ENCODE peak calls at places on chromosomes 4 and X, in four cellular contexts. K, X, I and J are unnamed samples.
A peak's percentile ranks its signal among the peaks of the same experiment; 100 is the strongest.

GRCh38 chrX:155148724-155149537 is 67.3 kb upstream of the VBP1 start:
- DNase-seq in X (peak; percentile 45), I (peak; percentile 40), K (peak; percentile 0), J (no peak)

GRCh38 chr4:103074598-103075434 is 1.7 kb downstream of the SLC9B2 start:
- DNase-seq in K (no peak), X (no peak), I (peak; percentile 61), J (peak; percentile 4)

GRCh38 chrX:80766916-80767315 is 42.8 kb downstream of the BRWD3 start:
- DNase-seq in K (no peak), X (no peak), I (no peak), J (no peak)

GRCh38 chr4:16226816-16227461 is 668 bp upstream of the TAPT1 start:
- DNase-seq in I (peak; percentile 25), X (peak; percentile 75), K (peak; percentile 39), J (peak; percentile 19)

GRCh38 chr4:4259484-4260100 is 11.6 kb upstream of the TMEM128 start:
- DNase-seq in K (no peak), X (no peak), I (no peak), J (no peak)

GRCh38 chr4:71259911-71260331 is 78.9 kb upstream of the SLC4A4 start:
- DNase-seq in X (no peak), I (no peak), K (no peak), J (peak; percentile 27)

GRCh38 chr4:112058433-112058832 is 86.8 kb upstream of the FAM241A start:
- DNase-seq in K (no peak), X (no peak), I (no peak), J (peak; percentile 21)

GRCh38 chr4:157014621-157015591 is 43.3 kb upstream of the PDGFC start:
- DNase-seq in X (peak; percentile 51), K (no peak), I (peak; percentile 69), J (peak; percentile 97)

GRCh38 chr4:116849620-116850019 is 235.8 kb downstream of the TRAM1L1 start:
- DNase-seq in K (no peak), I (no peak), X (peak; percentile 35), J (no peak)

GRCh38 chrX:100449696-100450606 is 39.9 kb upstream of the PCDH19 start:
- DNase-seq in X (no peak), I (peak; percentile 22), K (no peak), J (no peak)

GRCh38 chrX:88072339-88073030 is 554.9 kb downstream of the KLHL4 start:
- DNase-seq in X (no peak), K (no peak), I (no peak), J (no peak)

GRCh38 chrX:9844936-9845573 is 58.8 kb downstream of the SHROOM2 start:
- DNase-seq in K (no peak), I (no peak), X (no peak), J (no peak)

GRCh38 chr4:10706236-10706635 is 21.7 kb upstream of the CLNK start:
- DNase-seq in X (no peak), K (no peak), I (no peak), J (peak; percentile 26)

GRCh38 chr4:8467016-8467415 is 26.4 kb downstream of the TRMT44 start:
- DNase-seq in X (no peak), K (no peak), I (no peak), J (no peak)

GRCh38 chr4:16450031-16450430 is 223.8 kb upstream of the TAPT1 start:
- DNase-seq in K (no peak), X (peak; percentile 7), I (no peak), J (no peak)

GRCh38 chrX:24485976-24486680 is 21.0 kb downstream of the PDK3 start:
- DNase-seq in I (no peak), X (peak; percentile 22), K (no peak), J (no peak)

GRCh38 chr4:44150091-44150576 is 298.5 kb downstream of the KCTD8 start:
- DNase-seq in X (no peak), I (peak; percentile 87), K (no peak), J (peak; percentile 75)

GRCh38 chr4:106065018-106065417 is 169.7 kb downstream of the NPNT start:
- DNase-seq in K (no peak), I (peak; percentile 6), X (no peak), J (no peak)

GRCh38 chrX:107678957-107679740 is 50.8 kb downstream of the PRPS1 start:
- DNase-seq in X (no peak), I (no peak), K (no peak), J (peak; percentile 35)

GRCh38 chrX:9873952-9874351 is 87.7 kb downstream of the SHROOM2 start:
- DNase-seq in I (peak; percentile 61), X (peak; percentile 41), K (no peak), J (no peak)

GRCh38 chr4:133565379-133565778 is 416.3 kb downstream of the PCDH10 start:
- DNase-seq in X (no peak), I (peak; percentile 51), K (no peak), J (peak; percentile 81)

GRCh38 chrX:989959-990510 is 222.4 kb downstream of the CRLF2 start:
- DNase-seq in I (no peak), K (no peak), X (peak; percentile 34), J (peak; percentile 92)

GRCh38 chr4:23279377-23279988 is 586.7 kb downstream of the GBA3 start:
- DNase-seq in K (no peak), X (no peak), I (peak; percentile 56), J (peak; percentile 5)

GRCh38 chr4:13921805-13922204 is 294.3 kb upstream of the BOD1L1 start:
- DNase-seq in I (no peak), K (no peak), X (no peak), J (peak; percentile 54)

GRCh38 chrX:2705036-2705435 is 13.9 kb downstream of the CD99 start:
- DNase-seq in K (no peak), I (no peak), X (no peak), J (peak; percentile 49)

GRCh38 chrX:108726748-108727147 is 9.6 kb downstream of the IRS4 start:
- DNase-seq in I (no peak), X (no peak), K (no peak), J (no peak)

GRCh38 chrX:45191383-45191782 is 9.3 kb downstream of the DIPK2B start:
- DNase-seq in X (no peak), I (no peak), K (no peak), J (no peak)

GRCh38 chrX:17713288-17713687 is 24.0 kb upstream of the SCML1 start:
- DNase-seq in K (no peak), I (no peak), X (no peak), J (no peak)

GRCh38 chrX:133497356-133497755 is 82.1 kb upstream of the GPC4 start:
- DNase-seq in I (no peak), X (no peak), K (no peak), J (no peak)

GRCh38 chr4:109205186-109205585 is 97.3 kb downstream of the COL25A1 start:
- DNase-seq in I (no peak), K (no peak), X (no peak), J (no peak)

GRCh38 chrX:107674480-107675364 is 46.4 kb downstream of the PRPS1 start:
- DNase-seq in K (no peak), I (no peak), X (no peak), J (peak; percentile 17)

GRCh38 chrX:129566081-129566480 is 26.0 kb downstream of the OCRL start:
- DNase-seq in K (no peak), X (no peak), I (no peak), J (peak; percentile 12)

GRCh38 chr4:178789279-178789678 is 1347.0 kb upstream of the AGA start:
- DNase-seq in K (no peak), X (no peak), I (no peak), J (no peak)

GRCh38 chr4:7306021-7306420 is 113.7 kb downstream of the SORCS2 start:
- DNase-seq in X (no peak), I (no peak), K (no peak), J (no peak)

GRCh38 chrX:120839506-120839905 is 36.2 kb downstream of the CT47B1 start:
- DNase-seq in I (peak; percentile 53), K (no peak), X (no peak), J (peak; percentile 33)

GRCh38 chr4:151876411-151876988 is 115.7 kb upstream of the GATB start:
- DNase-seq in K (no peak), X (no peak), I (no peak), J (no peak)

GRCh38 chr4:184409911-184410692 is 64.2 kb downstream of the IRF2 start:
- DNase-seq in K (no peak), I (no peak), X (no peak), J (no peak)

GRCh38 chr4:86934772-86935498 is at the start of gene AFF1:
- DNase-seq in K (peak; percentile 85), I (peak; percentile 89), X (peak; percentile 94), J (peak; percentile 65)

GRCh38 chr4:29081230-29081955 is 1638.8 kb upstream of the PCDH7 start:
- DNase-seq in X (no peak), I (peak; percentile 54), K (no peak), J (no peak)

GRCh38 chr4:153465145-153465544 is 1.0 kb upstream of the TMEM131L start:
- DNase-seq in X (no peak), I (no peak), K (no peak), J (no peak)
- H3K9ac ChIP-seq in X (no peak overlapping the region), I (peak overlapping the region; percentile 89), K (no peak overlapping the region), J (peak overlapping the region; percentile 71)

DNA sequence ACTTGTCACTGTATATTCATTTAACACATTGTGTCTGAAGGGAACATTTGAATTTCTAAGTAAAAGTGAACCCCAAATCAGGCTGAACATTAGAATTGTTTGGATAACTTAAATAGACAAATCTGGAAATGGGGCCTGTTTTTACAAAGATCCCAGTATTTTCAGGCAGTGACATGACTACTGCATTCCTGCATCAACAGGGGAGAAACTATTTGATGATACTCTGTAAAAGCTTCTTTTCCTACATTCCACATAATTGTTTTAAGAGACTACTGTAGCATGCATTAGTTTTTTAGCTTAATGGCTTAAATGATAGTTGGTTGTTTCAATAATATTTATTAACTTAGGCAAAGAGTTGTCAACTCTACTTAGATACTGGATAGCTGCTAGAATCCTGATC is 127.0 kb downstream of the PDS5A start:
- DNase-seq in I (no peak), K (no peak), X (no peak), J (no peak)
- H3K36me3 ChIP-seq in I (peaks cover 17% of the 10 kb centered on the region), K (peaks cover 98% of the 10 kb centered on the region), X (peaks cover 18% of the 10 kb centered on the region), J (peaks cover 22% of the 10 kb centered on the region)

DNA sequence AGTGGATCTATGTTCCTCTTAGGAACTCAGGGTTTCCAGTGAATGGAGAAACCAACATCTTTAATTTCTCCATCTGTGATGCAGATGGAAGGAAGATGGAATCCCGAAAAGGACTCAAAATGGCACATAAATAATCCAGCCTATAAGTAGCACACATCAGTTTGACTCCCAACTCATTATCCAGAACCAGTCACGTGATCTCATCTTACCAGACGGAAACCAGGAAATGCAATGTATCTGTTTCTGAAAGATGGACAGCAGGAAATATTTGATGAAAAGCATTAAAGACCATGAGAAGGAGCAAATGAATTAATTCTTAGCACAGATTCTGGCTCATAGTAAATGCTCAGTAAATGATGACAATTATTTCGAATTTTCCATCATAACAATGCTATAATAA is 443.1 kb upstream of the FMR1 start:
- DNase-seq in X (no peak), I (no peak), K (no peak), J (no peak)
- H3K9ac ChIP-seq in X (no peak overlapping the region), I (no peak overlapping the region), K (no peak overlapping the region), J (no peak overlapping the region)

GRCh38 chrX:118437283-118437682 is 58.3 kb upstream of the DOCK11 start:
- DNase-seq in X (no peak), K (no peak), I (no peak), J (no peak)
- H3K36me3 ChIP-seq in X (no peaks in the 10 kb centered on the region), K (peaks cover 53% of the 10 kb centered on the region), I (no peaks in the 10 kb centered on the region), J (peaks cover 20% of the 10 kb centered on the region)